ENCODE peak calls at places on chromosome 14, in six cellular contexts. N, T, P, U, E and F are unnamed samples.

GRCh38 chr14:77026166-77026929 is 2.2 kb downstream of the IRF2BPL start:
- DNase-seq in N (peak; percentile 52), T (no peak), P (peak; percentile 75), U (peak; percentile 59), E (peak; percentile 30), F (peak; percentile 51)

GRCh38 chr14:76473381-76474263 is 97.7 kb downstream of the ESRRB start:
- DNase-seq in N (peak; percentile 65), T (no peak), P (no peak), U (no peak), E (no peak), F (peak; percentile 6)

GRCh38 chr14:61765225-61765943 is 3.2 kb downstream of the SNAPC1 start:
- DNase-seq in N (no peak), T (no peak), P (peak; percentile 4), U (no peak), E (no peak), F (no peak)

GRCh38 chr14:37060496-37061260 is 111.7 kb downstream of the SLC25A21 start:
- DNase-seq in N (no peak), T (no peak), P (no peak), U (no peak), E (no peak), F (no peak)

GRCh38 chr14:93040443-93040842 is 75.3 kb downstream of the ITPK1 start:
- DNase-seq in N (no peak), T (no peak), P (no peak), U (no peak), E (no peak), F (no peak)

GRCh38 chr14:88095791-88096190 is 90.9 kb downstream of the GPR65 start:
- DNase-seq in N (no peak), T (no peak), P (no peak), U (no peak), E (no peak), F (no peak)

GRCh38 chr14:49173765-49174373 is 412.3 kb downstream of the RPS29 start:
- DNase-seq in N (peak; percentile 87), T (peak; percentile 63), P (peak; percentile 76), U (peak; percentile 43), E (peak; percentile 70), F (peak; percentile 69)

GRCh38 chr14:39107624-39108023 is 4.6 kb upstream of the SEC23A start:
- DNase-seq in N (peak; percentile 20), T (no peak), P (peak; percentile 70), U (peak; percentile 24), E (no peak), F (peak; percentile 55)

GRCh38 chr14:86882818-86883217 is 1110.2 kb downstream of the GALC start:
- DNase-seq in N (no peak), T (no peak), P (no peak), U (no peak), E (no peak), F (no peak)

GRCh38 chr14:105364100-105364708 is 34.1 kb upstream of the TEX22 start:
- DNase-seq in N (no peak), T (no peak), P (peak; percentile 93), U (peak; percentile 32), E (no peak), F (peak; percentile 72)

GRCh38 chr14:90382491-90383125 is 14.2 kb upstream of the CALM1 start:
- DNase-seq in N (peak; percentile 78), T (peak; percentile 42), P (peak; percentile 93), U (peak; percentile 59), E (no peak), F (peak; percentile 79)

GRCh38 chr14:67883717-67884116 is 64.1 kb downstream of the RAD51B start:
- DNase-seq in N (no peak), T (no peak), P (peak; percentile 62), U (no peak), E (no peak), F (peak; percentile 28)

GRCh38 chr14:74630881-74631690 is 19.0 kb upstream of the LTBP2 start:
- DNase-seq in N (peak; percentile 27), T (no peak), P (no peak), U (no peak), E (no peak), F (peak; percentile 69)
- H2AFZ ChIP-seq in N (no peak overlapping the region), T (no peak overlapping the region), P (no peak overlapping the region), U (no peak overlapping the region), E (peak overlapping the region; percentile 24), F (peak overlapping the region; percentile 83)

GRCh38 chr14:41783403-41783802 is 176.7 kb downstream of the LRFN5 start:
- DNase-seq in N (no peak), T (no peak), P (no peak), U (no peak), E (no peak), F (no peak)
- H2AFZ ChIP-seq in N (peak overlapping the region; percentile 54), T (no peak overlapping the region), P (peak overlapping the region; percentile 8), U (no peak overlapping the region), E (no peak overlapping the region), F (no peak overlapping the region)

GRCh38 chr14:22476882-22477281 is 112.1 kb downstream of the DAD1 start:
- DNase-seq in N (no peak), T (no peak), P (no peak), U (no peak), E (no peak), F (no peak)

GRCh38 chr14:22477569-22478194 is 111.3 kb downstream of the DAD1 start:
- DNase-seq in N (no peak), T (no peak), P (no peak), U (no peak), E (no peak), F (no peak)

GRCh38 chr14:22475381-22475780 is 113.6 kb downstream of the DAD1 start:
- DNase-seq in N (no peak), T (no peak), P (no peak), U (no peak), E (no peak), F (no peak)

GRCh38 chr14:22474730-22475351 is 114.2 kb downstream of the DAD1 start:
- DNase-seq in N (no peak), T (no peak), P (peak; percentile 62), U (no peak), E (no peak), F (peak; percentile 2)

GRCh38 chr14:22476005-22476751 is 112.8 kb downstream of the DAD1 start:
- DNase-seq in N (no peak), T (no peak), P (no peak), U (no peak), E (no peak), F (no peak)
- H2AFZ ChIP-seq in N (no peak overlapping the region), T (no peak overlapping the region), P (no peak overlapping the region), U (no peak overlapping the region), E (no peak overlapping the region), F (no peak overlapping the region)

GRCh38 chr14:22668417-22668816 is 24.3 kb upstream of the OR6J1 start:
- DNase-seq in N (no peak), T (no peak), P (peak; percentile 87), U (no peak), E (no peak), F (peak; percentile 65)
- H2AFZ ChIP-seq in N (no peak overlapping the region), T (no peak overlapping the region), P (no peak overlapping the region), U (no peak overlapping the region), E (no peak overlapping the region), F (no peak overlapping the region)

GRCh38 chr14:94613720-94614644 is 1.8 kb downstream of the SERPINA3 start:
- DNase-seq in N (no peak), T (no peak), P (no peak), U (no peak), E (no peak), F (no peak)

GRCh38 chr14:94612580-94613554 is 676 bp downstream of the SERPINA3 start:
- DNase-seq in N (no peak), T (no peak), P (peak; percentile 28), U (peak; percentile 30), E (no peak), F (peak; percentile 28)

GRCh38 chr14:94611179-94611578 is 1.0 kb upstream of the SERPINA3 start:
- DNase-seq in N (no peak), T (no peak), P (no peak), U (no peak), E (no peak), F (no peak)

GRCh38 chr14:94614802-94615201 is 2.6 kb downstream of the SERPINA3 start:
- DNase-seq in N (no peak), T (no peak), P (no peak), U (no peak), E (no peak), F (no peak)

GRCh38 chr14:94612174-94612573 is at the start of gene SERPINA3:
- DNase-seq in N (no peak), T (no peak), P (no peak), U (peak; percentile 26), E (no peak), F (peak; percentile 7)
- H2AFZ ChIP-seq in N (peak within 1 kb of the TSS; percentile 10), T (no peak within 1 kb of the TSS), P (no peak within 1 kb of the TSS), U (peak within 1 kb of the TSS; percentile 69), E (no peak within 1 kb of the TSS), F (no peak within 1 kb of the TSS)

GRCh38 chr14:31932675-31933074 is 144.4 kb upstream of the ARHGAP5 start:
- DNase-seq in N (peak; percentile 7), T (no peak), P (no peak), U (no peak), E (no peak), F (no peak)
- H2AFZ ChIP-seq in N (peak overlapping the region; percentile 38), T (no peak overlapping the region), P (no peak overlapping the region), U (no peak overlapping the region), E (peak overlapping the region; percentile 56), F (no peak overlapping the region)

DNA sequence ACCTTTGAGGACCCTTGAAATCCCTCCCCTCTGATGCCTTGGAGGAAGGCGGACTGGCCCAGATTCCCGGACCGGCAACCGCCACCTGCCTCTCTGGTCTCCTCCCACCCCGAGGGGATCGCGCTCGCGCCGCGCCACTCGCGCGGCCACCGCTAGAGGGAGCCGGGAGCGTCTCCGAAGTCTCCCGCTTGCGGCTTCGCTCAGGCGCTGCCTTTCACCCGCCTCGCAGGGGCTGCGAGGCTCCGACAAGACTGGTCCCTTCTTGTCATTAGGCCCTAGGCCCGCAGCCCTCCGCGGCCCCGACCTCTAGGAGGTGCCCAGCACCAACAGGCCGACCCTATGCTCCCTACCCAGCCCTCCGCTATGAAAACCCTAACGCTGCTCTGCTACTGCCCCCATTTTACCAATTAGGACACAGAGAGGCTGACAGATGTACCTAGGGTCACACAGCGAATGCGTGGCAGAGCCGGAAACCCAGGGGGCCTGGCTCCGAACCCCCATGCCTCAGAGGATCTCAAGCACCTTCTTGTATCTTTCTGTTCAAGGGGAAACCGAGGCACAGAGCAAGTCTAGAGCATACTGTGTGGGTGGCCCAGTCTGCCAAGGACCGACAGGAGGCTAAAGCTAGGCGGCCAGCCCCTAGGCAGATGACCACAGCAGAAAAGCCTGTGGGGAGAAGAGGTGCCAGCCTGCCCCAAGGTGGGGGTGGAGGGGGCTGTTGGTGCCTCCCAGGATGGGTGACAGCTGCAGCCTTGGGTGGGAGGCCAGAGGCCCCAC is 21.4 kb upstream of the VSX2 start:
- DNase-seq in N (peak; percentile 91), T (peak; percentile 47), P (peak; percentile 81), U (peak; percentile 47), E (peak; percentile 71), F (peak; percentile 46)
- H2AFZ ChIP-seq in N (no peak overlapping the region), T (peak overlapping the region; percentile 99), P (peak overlapping the region; percentile 73), U (peak overlapping the region; percentile 73), E (peak overlapping the region; percentile 82), F (peak overlapping the region; percentile 79)

DNA sequence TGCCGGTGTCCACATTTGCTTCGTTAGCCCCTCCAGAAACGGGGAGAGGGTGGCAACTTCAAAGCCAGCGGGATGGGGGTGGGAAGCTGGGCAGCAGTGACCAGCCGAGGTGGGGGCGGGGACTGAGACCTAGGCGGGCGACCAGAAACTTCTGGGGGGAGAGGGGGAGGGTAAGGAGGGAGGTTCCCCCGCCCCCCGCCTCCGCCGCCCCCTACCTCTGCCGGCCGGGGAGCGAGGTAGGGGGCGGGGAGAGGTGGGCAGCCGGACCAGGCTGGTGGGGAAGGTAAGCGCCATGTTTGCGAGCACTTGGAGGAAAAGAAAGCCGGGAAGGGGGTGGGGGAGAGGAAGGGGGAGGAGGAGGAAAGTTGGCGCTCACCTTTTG is 1.3 kb downstream of the SIX4 start:
- DNase-seq in N (no peak), T (no peak), P (peak; percentile 54), U (no peak), E (peak; percentile 50), F (peak; percentile 11)
- H2AFZ ChIP-seq in N (no peak overlapping the region), T (no peak overlapping the region), P (peak overlapping the region; percentile 85), U (peak overlapping the region; percentile 92), E (peak overlapping the region; percentile 93), F (peak overlapping the region; percentile 90)